ENCODE peak calls at places on chromosomes 7 and 10, in eight cellular contexts. B, G, W, O, N, K, H and X are unnamed samples.

GRCh38 chr10:24947304-24948097 is 4.9 kb downstream of the PRTFDC1 start:
- DNase-seq in W (peak), B (no peak), K (no peak), N (no peak), O (no peak), G (no peak), H (peak), X (no peak)

GRCh38 chr7:113085781-113086390 is 741 bp downstream of the GPR85 start:
- DNase-seq in W (peak), N (no peak), K (no peak), O (no peak), B (no peak), H (peak), G (no peak), X (no peak)

GRCh38 chr10:96585726-96586418 is 940 bp downstream of the TM9SF3 start:
- DNase-seq in B (no peak), N (no peak), H (peak), W (no peak), K (no peak), O (no peak), G (no peak), X (no peak)

GRCh38 chr10:87675396-87676376 is 16.0 kb downstream of the PAPSS2 start:
- DNase-seq in O (peak), B (no peak), W (no peak), K (no peak), N (no peak), G (no peak), H (peak), X (no peak)

GRCh38 chr10:124708922-124709520 is 35.2 kb downstream of the FAM53B start:
- DNase-seq in O (no peak), B (peak), N (no peak), W (no peak), G (no peak), H (peak), K (no peak), X (no peak)

GRCh38 chr7:18174996-18175395 is 147.3 kb upstream of the PRPS1L1 start:
- DNase-seq in W (no peak), H (no peak), O (no peak), K (no peak), N (no peak), B (no peak), G (no peak), X (no peak)

GRCh38 chr7:15998617-15999016 is 312.1 kb upstream of the MEOX2 start:
- DNase-seq in W (no peak), O (no peak), B (no peak), G (no peak), K (no peak), N (no peak), H (no peak), X (no peak)

GRCh38 chr7:140688341-140688740 is 8.2 kb upstream of the NDUFB2 start:
- DNase-seq in G (no peak), K (no peak), H (no peak), O (no peak), W (no peak), B (no peak), N (no peak), X (no peak)

GRCh38 chr7:54967384-54967783 is 51.4 kb upstream of the EGFR start:
- DNase-seq in B (no peak), H (peak), G (peak), N (no peak), K (no peak), W (peak), O (peak), X (no peak)

GRCh38 chr10:46031648-46032532 is 1.5 kb upstream of the NCOA4 start:
- DNase-seq in H (no peak), O (no peak), K (no peak), N (no peak), B (no peak), G (no peak), W (no peak), X (no peak)

GRCh38 chr10:25952857-25953256 is 18.8 kb downstream of the MYO3A start:
- DNase-seq in H (no peak), W (no peak), B (no peak), K (no peak), N (no peak), O (no peak), G (no peak), X (no peak)

GRCh38 chr10:1409359-1409750 is 328.0 kb downstream of the ADARB2 start:
- DNase-seq in H (no peak), K (no peak), B (no peak), W (no peak), O (no peak), N (no peak), G (no peak), X (no peak)

GRCh38 chr7:5692112-5692844 is 89.2 kb downstream of the RNF216 start:
- DNase-seq in N (no peak), B (no peak), H (peak), K (peak), G (no peak), W (peak), O (peak), X (no peak)

GRCh38 chr7:42213093-42213492 is 23.9 kb downstream of the GLI3 start:
- DNase-seq in K (no peak), G (no peak), N (no peak), W (no peak), H (no peak), B (no peak), O (no peak), X (no peak)

GRCh38 chr10:83625831-83626360 is 513.4 kb upstream of the GHITM start:
- DNase-seq in O (no peak), N (no peak), G (no peak), W (no peak), K (no peak), B (no peak), H (no peak), X (no peak)

GRCh38 chr7:100562195-100563099 is 11.3 kb downstream of the SAP25 start:
- DNase-seq in O (no peak), N (no peak), G (no peak), K (no peak), H (no peak), W (no peak), B (no peak), X (no peak)

GRCh38 chr7:82818091-82818620 is 344.5 kb downstream of the PCLO start:
- DNase-seq in W (no peak), B (no peak), K (no peak), O (no peak), H (no peak), G (no peak), N (no peak), X (no peak)

GRCh38 chr10:11511325-11511724 is 100.1 kb downstream of the USP6NL start:
- DNase-seq in G (no peak), N (no peak), W (no peak), K (no peak), O (no peak), H (no peak), B (no peak), X (no peak)

GRCh38 chr7:84058311-84059076 is 136.1 kb downstream of the SEMA3A start:
- DNase-seq in K (no peak), G (no peak), H (peak), O (no peak), B (no peak), N (no peak), W (peak), X (no peak)

GRCh38 chr10:5971315-5971832 is 6.0 kb downstream of the IL15RA start:
- DNase-seq in O (no peak), N (no peak), B (no peak), W (no peak), H (peak), K (no peak), G (no peak), X (no peak)

GRCh38 chr7:6166443-6166871 is 106.0 kb downstream of the CYTH3 start:
- DNase-seq in W (no peak), B (no peak), K (no peak), N (peak), G (no peak), O (no peak), H (no peak), X (no peak)

GRCh38 chr10:21673668-21674067 is 139.6 kb downstream of the MLLT10 start:
- DNase-seq in G (no peak), B (no peak), H (no peak), N (no peak), K (no peak), W (no peak), O (no peak), X (no peak)

GRCh38 chr10:110762109-110762848 is 109.4 kb upstream of the PDCD4 start:
- DNase-seq in N (peak), H (no peak), W (no peak), K (no peak), G (no peak), O (no peak), B (peak), X (peak)

GRCh38 chr10:69761320-69761719 is 40.4 kb upstream of the COL13A1 start:
- DNase-seq in W (no peak), B (no peak), H (no peak), G (no peak), O (no peak), N (no peak), K (no peak), X (no peak)

GRCh38 chr7:24192053-24192452 is 91.9 kb upstream of the NPY start:
- DNase-seq in H (peak), O (no peak), N (no peak), B (no peak), G (no peak), W (no peak), K (no peak), X (no peak)

GRCh38 chr7:74183653-74184450 is 9.7 kb downstream of the EIF4H start:
- DNase-seq in N (peak), K (no peak), G (no peak), H (no peak), B (no peak), O (no peak), W (no peak), X (no peak)

GRCh38 chr7:22983257-22983855 is 30.6 kb downstream of the HYCC1 start:
- DNase-seq in N (no peak), G (no peak), W (no peak), B (no peak), H (no peak), K (no peak), O (no peak), X (no peak)

GRCh38 chr7:143245123-143245522 is 18.1 kb upstream of the GSTK1 start:
- DNase-seq in N (peak), W (no peak), H (peak), B (no peak), G (no peak), K (no peak), O (no peak), X (no peak)

GRCh38 chr10:114499120-114499519 is 94.8 kb upstream of the AFAP1L2 start:
- DNase-seq in B (no peak), W (no peak), H (no peak), G (no peak), O (no peak), K (no peak), N (no peak), X (no peak)

GRCh38 chr7:132837529-132837928 is 244.4 kb downstream of the CHCHD3 start:
- DNase-seq in G (no peak), K (no peak), O (no peak), H (no peak), N (no peak), B (no peak), W (no peak), X (no peak)

GRCh38 chr10:75244487-75245353 is 9.0 kb upstream of the COMTD1 start:
- DNase-seq in H (no peak), K (no peak), G (no peak), O (no peak), W (no peak), N (no peak), B (no peak), X (no peak)

GRCh38 chr7:93150200-93150835 is 2.1 kb upstream of the SAMD9L start:
- DNase-seq in H (peak), O (no peak), K (no peak), B (no peak), G (no peak), N (no peak), W (no peak), X (no peak)

GRCh38 chr7:36545291-36545690 is 155.6 kb downstream of the ANLN start:
- DNase-seq in O (no peak), K (no peak), N (no peak), H (no peak), G (no peak), W (no peak), B (no peak), X (no peak)

GRCh38 chr7:98870807-98871491 is 1.1 kb upstream of the TMEM130 start:
- DNase-seq in W (no peak), G (no peak), N (no peak), K (no peak), H (no peak), B (no peak), O (no peak), X (no peak)

GRCh38 chr7:115682507-115682906 is 348.1 kb downstream of the TFEC start:
- DNase-seq in W (no peak), H (no peak), K (no peak), B (no peak), O (no peak), G (no peak), N (no peak), X (no peak)

GRCh38 chr7:109879429-109879828 is 1211.5 kb upstream of the LRRN3 start:
- DNase-seq in G (no peak), B (no peak), N (peak), O (no peak), W (no peak), H (no peak), K (no peak), X (peak)